ENCODE peak calls at places on chromosomes 12 and 14, in nine cellular contexts. F is psoas muscle; N is thoracic aorta; H is PC-3; L is Karpas-422; K is mammary epithelial cell; V is naive thymus-derived CD4-positive, alpha-beta T cell; T is endothelial cell of umbilical vein; D is CD8-positive, alpha-beta T cell. Q is an unnamed sample. For H3K9me3 and H3K27me3, the result is how much of the 10 kb centered on the place peaks cover.

GRCh38 chr12:46553266-46553665 is 180.7 kb upstream of the SLC38A2 start:
- DNase-seq in H (peak), V (no peak), L (no peak), T (peak), D (no peak), F (no peak), N (no peak), K (peak), Q (peak)

GRCh38 chr12:59850268-59850667 is 254.4 kb downstream of the SLC16A7 start:
- DNase-seq in K (no peak), L (no peak), D (no peak), H (no peak), T (peak), N (no peak), V (no peak), F (no peak), Q (no peak)

GRCh38 chr12:2649201-2650030 is 145.4 kb upstream of the FKBP4 start:
- DNase-seq in K (no peak), F (no peak), N (no peak), T (no peak), H (no peak), D (no peak), V (no peak), L (no peak), Q (no peak)

GRCh38 chr12:112978163-112979081 is at the start of gene OAS2:
- DNase-seq in H (peak), L (peak), D (peak), V (peak), T (peak), K (peak), N (no peak), F (peak), Q (peak)

GRCh38 chr14:100066984-100067383 is 1.8 kb downstream of the EVL start:
- DNase-seq in N (no peak), L (no peak), D (no peak), T (no peak), K (no peak), V (peak), F (no peak), H (no peak), Q (no peak)

GRCh38 chr12:124392991-124393790 is 98.3 kb downstream of the RFLNA start:
- DNase-seq in V (no peak), F (peak), T (peak), L (peak), N (peak), K (no peak), H (peak), D (no peak), Q (peak)

GRCh38 chr12:69151254-69151751 is 88.1 kb upstream of the CPSF6 start:
- DNase-seq in K (no peak), H (no peak), F (no peak), L (no peak), T (no peak), D (no peak), N (no peak), V (no peak), Q (no peak)

GRCh38 chr12:117113231-117113630 is 14.0 kb upstream of the TESC start:
- DNase-seq in H (no peak), F (no peak), N (no peak), V (no peak), T (no peak), L (no peak), D (no peak), K (no peak), Q (no peak)

GRCh38 chr14:63642229-63642611 is 549 bp upstream of the WDR89 start:
- DNase-seq in F (peak), N (peak), D (no peak), K (peak), T (peak), V (peak), H (peak), L (peak), Q (peak)

GRCh38 chr14:25308244-25308643 is 258.3 kb upstream of the STXBP6 start:
- DNase-seq in K (no peak), N (no peak), D (no peak), T (no peak), L (no peak), H (no peak), F (no peak), V (no peak), Q (no peak)

GRCh38 chr14:61940669-61941420 is 178.6 kb downstream of the SNAPC1 start:
- DNase-seq in D (no peak), F (no peak), N (no peak), T (no peak), L (no peak), K (no peak), H (no peak), V (no peak), Q (no peak)

GRCh38 chr12:1595690-1596347 is 1.4 kb upstream of the FBXL14 start:
- DNase-seq in D (no peak), H (no peak), K (no peak), T (no peak), L (no peak), N (no peak), V (no peak), F (no peak), Q (peak)

GRCh38 chr12:78870539-78870938 is 6.0 kb downstream of the SYT1 start:
- DNase-seq in D (no peak), V (no peak), H (no peak), K (no peak), N (no peak), L (no peak), T (no peak), F (no peak), Q (no peak)

GRCh38 chr12:118446247-118446646 is 69.9 kb downstream of the SUDS3 start:
- DNase-seq in H (no peak), T (no peak), V (no peak), D (no peak), L (no peak), F (no peak), N (no peak), K (no peak), Q (no peak)

GRCh38 chr12:92272301-92272964 is 126.8 kb upstream of the BTG1 start:
- DNase-seq in D (no peak), F (no peak), V (no peak), T (no peak), K (peak), H (no peak), N (no peak), L (no peak), Q (no peak)

GRCh38 chr14:105430535-105430934 is 10.9 kb downstream of the MTA1 start:
- DNase-seq in H (peak), F (peak), N (no peak), T (peak), D (no peak), K (peak), V (no peak), L (no peak), Q (peak)

GRCh38 chr12:128178551-128178950 is 88.4 kb upstream of the TMEM132C start:
- DNase-seq in N (no peak), T (no peak), V (no peak), H (peak), K (no peak), F (no peak), L (no peak), D (no peak), Q (no peak)

GRCh38 chr14:100825691-100826331 is at the start of gene MEG3:
- DNase-seq in K (no peak), F (peak), L (no peak), H (no peak), V (no peak), D (no peak), T (peak), N (no peak), Q (no peak)

GRCh38 chr12:51827925-51828818 is 20.3 kb downstream of the FIGNL2 start:
- DNase-seq in L (no peak), F (no peak), K (peak), T (peak), V (peak), D (no peak), H (peak), N (no peak), Q (no peak)

GRCh38 chr12:70744133-70744532 is 106.9 kb upstream of the PTPRB start:
- DNase-seq in N (no peak), H (peak), T (no peak), F (no peak), D (no peak), K (peak), L (no peak), V (no peak), Q (no peak)

GRCh38 chr14:96052541-96053105 is 13.5 kb downstream of the C14orf132 start:
- DNase-seq in L (no peak), H (no peak), K (no peak), D (peak), V (no peak), F (no peak), N (no peak), T (no peak), Q (no peak)

GRCh38 chr12:24584032-24584675 is 364.7 kb downstream of the BCAT1 start:
- DNase-seq in H (no peak), L (no peak), V (no peak), D (no peak), T (no peak), K (no peak), N (no peak), F (no peak), Q (no peak)

DNA sequence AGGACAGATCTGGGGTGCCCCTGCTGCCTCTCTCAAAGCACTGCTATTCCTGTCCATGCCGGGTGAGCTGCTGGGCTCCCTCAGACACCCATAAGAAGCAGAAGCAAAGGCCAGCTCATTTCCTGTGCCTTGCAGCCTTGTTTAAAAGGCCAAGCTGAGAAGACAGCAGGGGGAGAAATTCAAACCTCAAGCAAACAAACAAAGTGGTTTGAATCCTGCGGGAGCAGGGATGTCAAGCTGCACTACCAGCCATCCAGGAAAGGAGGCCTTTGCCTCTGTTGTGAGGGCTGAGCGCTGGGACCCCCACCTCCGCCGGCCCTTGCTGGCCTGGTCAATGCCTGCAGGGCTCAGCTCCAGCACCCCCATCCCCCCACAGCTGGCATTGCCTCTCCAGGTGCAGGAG is 176.5 kb downstream of the PIWIL1 start:
- DNase-seq in V (no peak), N (no peak), F (no peak), D (no peak), L (no peak), H (no peak), K (no peak), T (no peak), Q (no peak)
- H3K9me3 ChIP-seq in V (under half), N (under half), F (under half), D (under half), L (under half), H (under half), K (under half), T (under half), Q (under half)

GRCh38 chr14:37466623-37467088 is 128.4 kb downstream of the FOXA1 start:
- DNase-seq in D (no peak), L (no peak), F (no peak), H (no peak), K (no peak), V (no peak), N (no peak), T (no peak), Q (no peak)
- H3K4me3 ChIP-seq in D (no peak), L (no peak), F (no peak), H (no peak), K (no peak), V (no peak), N (no peak), T (no peak), Q (no peak)

GRCh38 chr14:20631023-20631820 is 10.3 kb downstream of the OR6S1 start:
- DNase-seq in N (no peak), D (peak), V (peak), F (no peak), T (peak), K (peak), H (peak), L (peak), Q (peak)

GRCh38 chr14:20631821-20632389 is 9.6 kb downstream of the OR6S1 start:
- DNase-seq in F (peak), T (peak), V (no peak), K (peak), N (no peak), L (no peak), H (peak), D (no peak), Q (peak)

GRCh38 chr14:20630340-20631022 is 11.0 kb downstream of the OR6S1 start:
- DNase-seq in V (no peak), F (no peak), N (no peak), H (peak), T (peak), K (peak), L (no peak), D (peak), Q (peak)

GRCh38 chr14:20632831-20633771 is 8.4 kb downstream of the OR6S1 start:
- DNase-seq in D (peak), V (peak), N (no peak), K (peak), T (peak), F (no peak), L (peak), H (peak), Q (peak)

DNA sequence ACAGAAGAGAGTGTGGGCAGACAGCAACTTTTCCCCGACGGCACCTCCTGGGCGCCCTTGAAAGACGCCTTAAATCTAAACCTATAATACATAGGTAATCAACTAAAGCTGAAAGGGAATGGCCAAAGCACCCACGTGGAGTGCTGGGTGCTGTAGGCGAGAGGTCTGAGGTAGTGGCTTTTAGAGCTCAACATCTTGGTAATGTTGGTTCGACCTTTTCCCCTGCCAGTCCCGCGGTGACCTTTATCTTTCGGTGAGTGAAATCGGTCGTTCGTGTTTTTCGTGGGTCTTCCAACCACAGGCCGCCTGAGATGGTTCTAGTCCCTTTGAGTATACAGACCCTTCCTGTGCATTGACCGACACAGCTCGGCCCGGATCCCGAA is 9.1 kb downstream of the OR6S1 start:
- DNase-seq in V (peak), N (no peak), K (peak), F (no peak), D (no peak), T (no peak), H (peak), L (no peak), Q (no peak)
- H3K27me3 ChIP-seq in V (under half), N (under half), K (under half), F (half or more), D (under half), T (under half), H (under half), L (under half), Q (under half)

GRCh38 chr14:106506901-106507305 is 980.5 kb downstream of the TMEM121 start:
- DNase-seq in L (no peak), H (no peak), F (no peak), V (peak), N (no peak), T (no peak), K (no peak), D (peak), Q (no peak)

GRCh38 chr14:106509795-106510194 is 983.4 kb downstream of the TMEM121 start:
- DNase-seq in N (no peak), K (no peak), L (no peak), D (no peak), T (no peak), H (no peak), V (no peak), F (no peak), Q (no peak)

GRCh38 chr14:106507354-106507753 is 981.0 kb downstream of the TMEM121 start:
- DNase-seq in L (no peak), K (no peak), V (no peak), N (no peak), D (no peak), H (no peak), F (no peak), T (no peak), Q (no peak)

GRCh38 chr14:106508216-106508615 is 981.8 kb downstream of the TMEM121 start:
- DNase-seq in D (no peak), L (peak), T (no peak), F (no peak), K (no peak), N (no peak), V (no peak), H (no peak), Q (no peak)

DNA sequence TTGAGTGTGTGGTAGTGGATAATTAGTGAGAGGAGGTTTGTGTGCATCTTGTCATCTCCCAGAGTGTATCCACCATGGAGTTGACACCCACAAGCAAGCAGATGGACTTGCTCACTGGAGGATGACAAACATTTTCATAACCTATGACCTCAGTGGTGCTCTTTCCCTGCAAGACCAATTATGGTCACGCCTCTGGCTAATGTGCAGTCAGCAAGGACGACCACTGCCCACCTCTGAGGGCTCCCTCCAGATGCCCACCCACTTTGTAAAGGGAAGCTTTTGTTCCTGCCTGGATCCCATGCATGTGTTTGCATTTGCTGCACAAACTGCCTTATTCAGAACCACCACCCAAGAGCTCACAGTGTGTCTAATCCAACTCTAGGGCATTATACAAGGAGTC is 982.8 kb downstream of the TMEM121 start:
- DNase-seq in F (no peak), N (no peak), V (no peak), H (no peak), T (no peak), L (no peak), K (no peak), D (no peak), Q (no peak)
- H3K9me3 ChIP-seq in F (under half), N (under half), V (under half), H (under half), T (under half), L (under half), K (under half), D (under half), Q (under half)

DNA sequence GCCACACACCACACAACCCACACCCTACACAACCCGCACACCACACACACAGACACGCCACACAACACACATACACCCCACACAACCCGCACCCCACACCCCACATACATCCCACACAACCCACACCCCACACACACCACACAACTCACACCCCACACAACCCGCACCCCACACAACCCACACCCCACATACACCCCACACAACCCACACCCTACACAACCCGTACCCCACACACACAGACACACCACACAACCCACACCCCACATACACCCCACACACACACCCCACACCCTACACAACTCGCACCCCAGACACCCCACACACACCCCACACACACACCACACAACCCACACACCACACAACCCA is 78.5 kb downstream of the NOC4L start:
- DNase-seq in H (no peak), T (no peak), F (no peak), N (no peak), L (no peak), V (no peak), K (no peak), D (no peak), Q (no peak)
- H3K4me3 ChIP-seq in H (no peak), T (no peak), F (no peak), N (no peak), L (no peak), V (peak), K (no peak), D (no peak), Q (no peak)

GRCh38 chr12:3920378-3921141 is 47.4 kb upstream of the PARP11 start:
- DNase-seq in N (no peak), H (no peak), K (no peak), T (peak), L (no peak), F (no peak), V (no peak), D (no peak), Q (peak)

GRCh38 chr12:3921526-3921925 is 48.3 kb upstream of the PARP11 start:
- DNase-seq in F (no peak), N (no peak), K (no peak), H (no peak), V (no peak), T (no peak), L (no peak), D (no peak), Q (no peak)

GRCh38 chr12:3921142-3921520 is 47.9 kb upstream of the PARP11 start:
- DNase-seq in K (no peak), T (no peak), V (no peak), L (no peak), N (no peak), D (no peak), F (no peak), H (no peak), Q (no peak)

GRCh38 chr12:3924761-3925160 is 51.6 kb upstream of the PARP11 start:
- DNase-seq in D (no peak), V (no peak), H (no peak), L (no peak), N (no peak), T (no peak), F (no peak), K (no peak), Q (no peak)

GRCh38 chr12:3922033-3922432 is 48.8 kb upstream of the PARP11 start:
- DNase-seq in T (no peak), N (no peak), L (no peak), K (no peak), H (no peak), F (no peak), V (no peak), D (no peak), Q (no peak)
- H3K27me3 ChIP-seq in T (under half), N (under half), L (under half), K (under half), H (half or more), F (under half), V (under half), D (under half), Q (under half)

GRCh38 chr12:34354239-34355200 is 332.2 kb downstream of the ALG10 start:
- DNase-seq in L (no peak), V (no peak), F (no peak), N (no peak), K (no peak), H (no peak), T (no peak), D (no peak), Q (no peak)
- H3K9me3 ChIP-seq in L (under half), V (under half), F (under half), N (under half), K (under half), H (under half), T (under half), D (under half), Q (under half)

GRCh38 chr12:62261876-62262275 is 1.7 kb downstream of the USP15 start:
- DNase-seq in L (no peak), F (no peak), T (no peak), V (no peak), K (no peak), H (no peak), D (no peak), N (no peak), Q (no peak)
- H3K4me3 ChIP-seq in L (peak), F (peak), T (peak), V (peak), K (peak), H (peak), D (peak), N (peak), Q (peak)

DNA sequence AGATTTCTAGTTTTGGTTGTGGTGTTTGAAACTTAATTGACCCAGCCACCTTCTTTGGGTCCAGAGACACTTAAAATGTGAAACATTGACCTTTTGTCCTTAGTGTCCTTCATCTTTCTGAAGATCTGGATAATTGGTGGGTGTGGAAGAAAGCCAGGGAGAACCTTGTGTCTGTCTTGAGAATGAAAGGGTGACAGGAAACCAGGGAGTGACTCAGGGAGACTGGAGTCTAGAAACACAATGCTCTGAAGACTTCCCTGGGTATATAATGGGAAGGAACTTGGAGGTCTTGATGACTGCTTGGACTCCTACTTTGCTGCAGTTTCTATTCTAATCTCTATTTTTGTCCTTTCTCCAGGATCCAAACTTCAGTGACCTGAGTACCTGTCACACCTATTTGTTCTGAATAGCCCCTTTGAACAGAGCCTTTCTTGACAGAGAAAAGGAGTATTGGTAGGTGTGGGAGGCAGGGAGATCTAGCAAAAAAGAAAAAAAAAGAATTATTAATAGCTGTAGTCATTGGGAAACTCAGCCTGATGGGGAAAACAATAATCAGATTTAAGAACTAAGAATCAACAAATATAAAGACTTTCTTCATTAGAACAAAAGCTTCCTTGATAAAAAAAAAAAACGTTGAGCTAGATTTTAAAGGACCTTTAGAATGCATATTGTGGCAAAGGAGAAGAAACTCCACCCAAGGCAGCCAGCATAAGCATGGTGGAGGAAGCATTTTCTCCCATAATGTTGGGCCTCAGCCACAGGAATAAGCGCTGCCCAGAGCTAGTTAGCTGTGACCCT is 78.0 kb upstream of the HOXC13 start:
- DNase-seq in V (no peak), N (no peak), F (no peak), D (no peak), K (no peak), H (no peak), L (no peak), T (no peak), Q (no peak)
- H3K27me3 ChIP-seq in V (under half), N (under half), F (under half), D (under half), K (under half), H (under half), L (under half), T (under half), Q (under half)